ENCODE peak calls at places on chromosomes 3 and 15, in four cellular contexts. F is astrocyte of the cerebellum, U is tibial artery, P is thoracic aorta. T is an unnamed sample.

GRCh38 chr15:65132841-65133549 is 613 bp downstream of the PDCD7 start:
- DNase-seq in P (no peak), U (no peak), F (peak), T (peak)

GRCh38 chr15:68704496-68705021 is 116.1 kb downstream of the ANP32A start:
- DNase-seq in U (no peak), P (no peak), F (no peak), T (no peak)

GRCh38 chr3:79178471-79178870 is 589.3 kb downstream of the ROBO1 start:
- DNase-seq in F (no peak), P (no peak), U (no peak), T (no peak)

GRCh38 chr15:38563723-38564519 is 693 bp downstream of the RASGRP1 start:
- DNase-seq in P (no peak), F (no peak), U (peak), T (no peak)

GRCh38 chr3:151328298-151329036 is 882 bp downstream of the P2RY13 start:
- DNase-seq in F (no peak), U (no peak), P (no peak), T (no peak)

GRCh38 chr15:23877502-23878412 is 190.7 kb upstream of the NDN start:
- DNase-seq in P (no peak), U (no peak), F (no peak), T (no peak)

GRCh38 chr3:107367353-107367752 is 9.9 kb upstream of the CCDC54 start:
- DNase-seq in P (no peak), F (peak), U (no peak), T (no peak)

GRCh38 chr15:34708422-34708821 is 46.4 kb downstream of the GJD2 start:
- DNase-seq in P (no peak), U (no peak), F (peak), T (peak)

GRCh38 chr3:147397155-147397888 is 9.0 kb downstream of the ZIC4 start:
- DNase-seq in P (no peak), U (no peak), F (peak), T (no peak)
- H3K4me3 ChIP-seq in P (peak), U (no peak), F (peak), T (no peak)

GRCh38 chr3:23390446-23390845 is 187.3 kb downstream of the UBE2E2 start:
- DNase-seq in F (no peak), P (no peak), U (no peak), T (no peak)

GRCh38 chr3:23387286-23387918 is 184.3 kb downstream of the UBE2E2 start:
- DNase-seq in F (no peak), U (no peak), P (no peak), T (no peak)

GRCh38 chr3:23390989-23391388 is 187.9 kb downstream of the UBE2E2 start:
- DNase-seq in F (no peak), U (no peak), P (no peak), T (no peak)

GRCh38 chr3:23389686-23390085 is 186.6 kb downstream of the UBE2E2 start:
- DNase-seq in U (no peak), P (no peak), F (no peak), T (no peak)

DNA sequence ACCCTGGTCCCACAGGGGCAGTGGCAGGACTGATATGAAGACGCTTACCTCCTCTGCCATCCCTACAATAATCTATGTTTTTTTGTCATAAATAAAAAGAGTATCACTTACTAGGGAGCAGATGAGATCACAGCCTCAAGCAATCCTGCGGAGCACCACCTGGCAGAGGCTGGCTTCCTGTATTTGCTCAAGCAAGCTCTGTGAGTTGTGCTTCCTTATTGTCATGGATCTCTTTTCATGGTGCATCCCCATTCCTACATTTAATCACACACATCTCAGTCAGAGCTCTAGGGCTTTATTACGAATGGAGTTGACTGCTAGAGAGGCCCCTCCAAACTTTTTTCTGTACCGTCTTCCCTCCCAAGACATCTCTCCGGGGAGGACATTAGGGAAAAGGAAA is 186.0 kb downstream of the UBE2E2 start:
- DNase-seq in P (no peak), U (no peak), F (no peak), T (no peak)
- H3K4me3 ChIP-seq in P (no peak), U (no peak), F (no peak), T (no peak)

DNA sequence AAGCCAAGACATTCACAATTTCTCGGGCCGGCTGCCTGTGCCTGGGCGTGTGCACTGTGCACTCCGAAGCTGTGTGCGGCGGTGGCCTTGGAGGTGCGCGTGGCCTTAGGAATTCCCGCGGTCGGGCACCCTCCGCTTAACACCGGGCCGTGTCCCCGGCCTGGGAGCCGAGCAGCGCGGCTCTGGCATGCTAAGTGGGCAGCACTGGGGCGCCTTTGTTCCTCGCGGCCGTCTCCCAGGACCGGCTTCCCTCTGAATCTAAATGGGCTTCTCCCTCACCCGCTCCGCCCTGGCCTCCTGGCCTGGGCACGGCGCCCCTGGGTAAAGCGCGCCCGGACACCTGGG is 498 bp upstream of the ARNT2 start:
- DNase-seq in U (no peak), P (no peak), F (no peak), T (no peak)
- H3K4me3 ChIP-seq in U (peak), P (peak), F (peak), T (peak)

GRCh38 chr3:81823882-81824395 is 62.5 kb upstream of the GBE1 start:
- DNase-seq in F (no peak), U (no peak), P (no peak), T (peak)
- H3K4me3 ChIP-seq in F (no peak), U (no peak), P (peak), T (no peak)

GRCh38 chr15:89666858-89667705 is 11.8 kb upstream of the KIF7 start:
- DNase-seq in U (no peak), P (no peak), F (no peak), T (no peak)

GRCh38 chr15:89664951-89665350 is 9.7 kb upstream of the KIF7 start:
- DNase-seq in F (no peak), U (no peak), P (no peak), T (no peak)

GRCh38 chr15:89667706-89667960 is 11.5 kb downstream of the PLIN1 start:
- DNase-seq in F (no peak), P (no peak), U (no peak), T (no peak)

GRCh38 chr15:89665449-89666146 is 10.3 kb upstream of the KIF7 start:
- DNase-seq in F (no peak), U (peak), P (no peak), T (no peak)

GRCh38 chr15:89666147-89666857 is 11.0 kb upstream of the KIF7 start:
- DNase-seq in F (no peak), U (no peak), P (no peak), T (no peak)
- H3K4me3 ChIP-seq in F (no peak), U (peak), P (peak), T (peak)

GRCh38 chr3:141840737-141841544 is 35.5 kb upstream of the ATP1B3 start:
- DNase-seq in U (no peak), P (no peak), F (peak), T (peak)
- H3K4me3 ChIP-seq in U (no peak), P (no peak), F (no peak), T (no peak)

DNA sequence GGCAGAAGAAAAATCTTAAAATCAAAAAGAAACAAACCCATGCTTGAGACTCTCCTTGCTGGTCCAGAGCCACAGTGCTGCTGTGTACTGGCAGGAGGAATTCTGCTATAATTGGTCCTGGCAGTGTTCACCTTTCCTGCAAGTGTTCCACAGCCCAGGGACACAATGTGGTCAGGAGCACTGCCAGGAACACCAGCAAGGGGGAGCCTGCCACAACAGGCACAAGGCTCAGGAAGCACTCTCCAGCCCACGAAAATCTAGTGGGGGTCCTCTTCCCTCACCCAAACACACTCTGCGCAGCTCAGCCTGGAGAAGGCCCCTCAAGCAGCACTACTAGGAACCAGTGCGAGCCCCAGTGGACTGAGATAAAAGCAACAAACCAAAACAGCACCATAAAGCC is 92.9 kb downstream of the UBE3A start:
- DNase-seq in F (peak), U (peak), P (peak), T (peak)
- H3K4me3 ChIP-seq in F (no peak), U (no peak), P (no peak), T (no peak)

DNA sequence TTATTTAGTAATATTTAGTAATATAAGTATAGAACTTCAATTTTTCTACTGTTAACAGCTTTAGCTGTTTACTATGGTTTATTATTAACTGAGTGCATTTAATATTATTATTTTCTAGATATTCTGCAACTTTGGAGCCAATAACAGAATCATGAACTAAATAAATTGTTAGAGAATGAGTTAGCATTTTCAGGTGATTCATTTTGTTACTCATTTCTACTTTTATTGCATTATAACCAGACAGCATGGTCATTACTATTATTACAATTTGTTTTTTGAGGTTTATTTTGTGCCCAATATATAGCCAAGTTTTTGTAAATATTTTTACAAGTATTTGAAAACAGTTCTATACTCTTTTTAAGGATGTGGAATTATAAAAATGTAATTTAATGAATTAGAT is 279.6 kb downstream of the SQOR start:
- DNase-seq in U (no peak), F (no peak), P (no peak), T (no peak)
- H3K4me3 ChIP-seq in U (no peak), F (no peak), P (no peak), T (no peak)

T was measured in retinal pigment epithelial cell.